ENCODE peak calls at places on chromosomes 11 and 22, in ten cellular contexts. W, C, S, Q, U, E, O, G, R and J are unnamed samples. For H3K4me1, the result is how much of the 10 kb centered on the place peaks cover.

GRCh38 chr11:1891831-1892115 is at the start of gene PRR33:
- DNase-seq in W (no peak), C (no peak), S (no peak), Q (no peak), U (no peak), E (no peak), O (no peak), G (no peak), R (no peak), J (no peak)

GRCh38 chr11:134759855-134760254 is 347.8 kb upstream of the B3GAT1 start:
- DNase-seq in W (no peak), C (no peak), S (no peak), Q (no peak), U (no peak), E (no peak), O (no peak), G (no peak), R (no peak), J (no peak)

GRCh38 chr22:30556388-30556787 is 9.8 kb upstream of the SEC14L6 start:
- DNase-seq in W (no peak), C (no peak), S (no peak), Q (no peak), U (no peak), E (no peak), O (no peak), G (no peak), R (no peak), J (no peak)

GRCh38 chr22:28029962-28030361 is 110.9 kb upstream of the PITPNB start:
- DNase-seq in W (peak), C (no peak), S (no peak), Q (no peak), U (no peak), E (no peak), O (no peak), G (no peak), R (no peak), J (no peak)

GRCh38 chr11:120562806-120563425 is 51.4 kb downstream of the GRIK4 start:
- DNase-seq in W (no peak), C (no peak), S (no peak), Q (peak), U (no peak), E (no peak), O (no peak), G (no peak), R (peak), J (no peak)

GRCh38 chr11:76656087-76656531 is 14.4 kb downstream of the LRRC32 start:
- DNase-seq in W (peak), C (no peak), S (no peak), Q (peak), U (no peak), E (no peak), O (no peak), G (no peak), R (no peak), J (no peak)

GRCh38 chr11:72352859-72353551 is 81.3 kb downstream of the CLPB start:
- DNase-seq in W (no peak), C (no peak), S (no peak), Q (no peak), U (no peak), E (no peak), O (peak), G (peak), R (peak), J (no peak)

GRCh38 chr22:45896153-45896951 is 80.6 kb downstream of the WNT7B start:
- DNase-seq in W (no peak), C (peak), S (no peak), Q (no peak), U (no peak), E (no peak), O (no peak), G (peak), R (no peak), J (peak)

GRCh38 chr11:10317281-10317755 is 12.4 kb downstream of the ADM start:
- DNase-seq in W (no peak), C (no peak), S (no peak), Q (no peak), U (no peak), E (no peak), O (no peak), G (no peak), R (no peak), J (no peak)

GRCh38 chr11:37657645-37658044 is 1059.6 kb upstream of the RAG2 start:
- DNase-seq in W (no peak), C (no peak), S (no peak), Q (no peak), U (no peak), E (no peak), O (no peak), G (peak), R (peak), J (no peak)

GRCh38 chr11:15775051-15775541 is 581.2 kb downstream of the SOX6 start:
- DNase-seq in W (no peak), C (no peak), S (no peak), Q (no peak), U (no peak), E (no peak), O (no peak), G (no peak), R (peak), J (no peak)

GRCh38 chr11:64799925-64800632 is 2.9 kb downstream of the MAP4K2 start:
- DNase-seq in W (no peak), C (no peak), S (no peak), Q (no peak), U (no peak), E (no peak), O (no peak), G (no peak), R (peak), J (no peak)
- H3K4me1 ChIP-seq in W (under half), C (under half), S (under half), Q (under half), U (under half), E (under half), O (under half), G (under half), R (under half), J (under half)

GRCh38 chr22:20550057-20550817 is 42.8 kb downstream of the MED15 start:
- DNase-seq in W (no peak), C (no peak), S (no peak), Q (peak), U (peak), E (no peak), O (no peak), G (no peak), R (no peak), J (no peak)
- H3K4me3 ChIP-seq in W (no peak), C (no peak), S (peak), Q (no peak), U (no peak), E (no peak), O (no peak), G (no peak), R (peak), J (no peak)

GRCh38 chr22:22424210-22424800 is 84.2 kb downstream of the ZNF280B start:
- DNase-seq in W (no peak), C (no peak), S (no peak), Q (no peak), U (no peak), E (no peak), O (no peak), G (no peak), R (no peak), J (no peak)
- H3K4me1 ChIP-seq in W (under half), C (under half), S (under half), Q (under half), U (under half), E (under half), O (under half), G (under half), R (under half), J (under half)

GRCh38 chr11:65617990-65618751 is 2.6 kb downstream of the PCNX3 start:
- DNase-seq in W (no peak), C (no peak), S (no peak), Q (peak), U (no peak), E (no peak), O (no peak), G (no peak), R (no peak), J (no peak)

GRCh38 chr11:65615950-65616574 is 486 bp downstream of the PCNX3 start:
- DNase-seq in W (peak), C (peak), S (no peak), Q (peak), U (no peak), E (peak), O (no peak), G (peak), R (no peak), J (no peak)

GRCh38 chr11:65618763-65619162 is 3.2 kb downstream of the PCNX3 start:
- DNase-seq in W (no peak), C (no peak), S (no peak), Q (peak), U (no peak), E (no peak), O (no peak), G (no peak), R (no peak), J (no peak)

GRCh38 chr11:65616575-65617001 is 1.0 kb downstream of the PCNX3 start:
- DNase-seq in W (no peak), C (no peak), S (no peak), Q (peak), U (no peak), E (no peak), O (no peak), G (no peak), R (peak), J (no peak)

GRCh38 chr11:65617136-65617850 is 1.7 kb downstream of the PCNX3 start:
- DNase-seq in W (no peak), C (no peak), S (no peak), Q (peak), U (no peak), E (no peak), O (no peak), G (no peak), R (no peak), J (no peak)
- H3K4me3 ChIP-seq in W (no peak), C (peak), S (peak), Q (no peak), U (peak), E (no peak), O (no peak), G (peak), R (peak), J (no peak)

GRCh38 chr22:36387664-36387913 is 178 bp downstream of the MYH9 start:
- DNase-seq in W (no peak), C (no peak), S (no peak), Q (no peak), U (no peak), E (no peak), O (no peak), G (no peak), R (no peak), J (no peak)

GRCh38 chr22:36387914-36388864 is at the start of gene MYH9:
- DNase-seq in W (peak), C (peak), S (peak), Q (peak), U (peak), E (peak), O (peak), G (peak), R (peak), J (peak)

GRCh38 chr22:36385491-36386350 is 2.0 kb downstream of the MYH9 start:
- DNase-seq in W (peak), C (peak), S (peak), Q (peak), U (no peak), E (peak), O (no peak), G (peak), R (peak), J (peak)

GRCh38 chr22:36386351-36386899 is 1.3 kb downstream of the MYH9 start:
- DNase-seq in W (peak), C (peak), S (no peak), Q (peak), U (peak), E (peak), O (no peak), G (no peak), R (peak), J (no peak)

DNA sequence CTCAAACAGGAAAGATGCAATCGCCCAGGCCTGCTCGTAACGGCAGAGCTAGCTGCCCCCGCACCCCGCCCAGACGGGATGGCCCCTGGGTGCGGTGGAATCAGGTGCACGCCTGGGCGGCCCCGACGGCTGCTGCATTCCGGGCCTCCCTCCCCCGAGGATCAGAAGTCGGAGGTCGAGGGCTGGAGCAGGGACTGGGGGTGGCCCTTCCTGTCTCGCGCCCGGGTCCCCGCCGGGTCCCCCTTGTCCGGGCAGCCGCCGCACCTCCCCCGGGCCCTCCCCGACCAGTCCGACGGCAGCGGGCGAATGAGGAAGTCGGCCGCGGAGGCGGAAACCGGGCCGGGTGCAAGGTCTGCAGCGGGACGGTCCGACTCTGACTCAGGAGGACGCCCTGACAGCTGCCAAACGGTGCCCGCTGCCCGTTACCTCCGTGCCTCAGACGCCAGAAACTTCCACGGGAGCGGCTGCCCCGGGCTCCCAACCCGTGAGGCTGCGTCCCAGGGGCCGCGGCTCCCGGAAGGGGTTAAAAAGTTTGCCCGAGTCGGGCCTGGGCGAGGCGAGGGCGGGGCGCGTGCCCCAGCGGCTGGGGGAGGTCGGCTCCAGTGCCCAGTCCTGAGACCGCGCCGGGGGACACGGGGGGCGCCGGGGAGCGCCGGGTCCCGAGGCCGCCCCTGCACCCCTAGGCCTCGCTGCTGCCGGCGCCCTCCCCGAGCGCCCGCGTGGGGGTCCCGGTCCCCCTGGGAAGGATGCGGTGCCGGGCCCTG is 685 bp downstream of the MYH9 start:
- DNase-seq in W (peak), C (peak), S (no peak), Q (peak), U (peak), E (peak), O (no peak), G (no peak), R (no peak), J (peak)
- H3K4me1 ChIP-seq in W (under half), C (under half), S (under half), Q (under half), U (under half), E (under half), O (under half), G (under half), R (under half), J (under half)

GRCh38 chr11:59559886-59560285 is 48.5 kb downstream of the OR4D9 start:
- DNase-seq in W (no peak), C (no peak), S (no peak), Q (no peak), U (no peak), E (no peak), O (no peak), G (no peak), R (no peak), J (no peak)

GRCh38 chr11:59557940-59558643 is 46.8 kb downstream of the OR4D9 start:
- DNase-seq in W (no peak), C (no peak), S (no peak), Q (no peak), U (no peak), E (no peak), O (no peak), G (no peak), R (no peak), J (no peak)

GRCh38 chr11:59555601-59556114 is 44.3 kb downstream of the OR4D9 start:
- DNase-seq in W (no peak), C (no peak), S (no peak), Q (no peak), U (no peak), E (no peak), O (no peak), G (no peak), R (no peak), J (no peak)

GRCh38 chr11:59556115-59556882 is 45.0 kb downstream of the OR4D9 start:
- DNase-seq in W (no peak), C (peak), S (no peak), Q (peak), U (no peak), E (peak), O (peak), G (peak), R (peak), J (peak)

DNA sequence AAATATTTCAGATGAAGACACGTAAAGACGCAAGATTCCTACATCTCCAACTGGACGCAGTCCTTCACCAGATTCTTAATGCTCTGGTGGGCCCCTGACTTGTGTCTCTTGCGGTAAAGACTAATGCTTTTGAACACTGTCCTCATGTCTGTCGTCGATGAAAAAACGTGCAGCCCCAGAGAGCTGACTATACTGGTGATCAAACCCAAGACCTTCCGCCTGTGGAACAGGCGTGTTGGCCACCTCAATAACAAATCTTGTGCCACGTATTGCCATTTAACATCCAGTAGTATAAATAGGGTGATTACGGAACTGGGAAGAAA is 45.5 kb downstream of the OR4D9 start:
- DNase-seq in W (no peak), C (no peak), S (no peak), Q (no peak), U (no peak), E (no peak), O (no peak), G (no peak), R (peak), J (no peak)
- H3K4me3 ChIP-seq in W (no peak), C (peak), S (peak), Q (peak), U (peak), E (peak), O (peak), G (peak), R (peak), J (no peak)

GRCh38 chr22:23214398-23214797 is 34.1 kb downstream of the BCR start:
- DNase-seq in W (no peak), C (no peak), S (no peak), Q (no peak), U (peak), E (no peak), O (no peak), G (no peak), R (no peak), J (no peak)

GRCh38 chr22:23216331-23217170 is 36.2 kb downstream of the BCR start:
- DNase-seq in W (no peak), C (no peak), S (no peak), Q (no peak), U (no peak), E (no peak), O (no peak), G (no peak), R (no peak), J (no peak)

GRCh38 chr22:23213581-23214341 is 33.5 kb downstream of the BCR start:
- DNase-seq in W (no peak), C (no peak), S (no peak), Q (no peak), U (no peak), E (no peak), O (no peak), G (no peak), R (no peak), J (no peak)

GRCh38 chr22:23217171-23218052 is 37.1 kb downstream of the BCR start:
- DNase-seq in W (no peak), C (no peak), S (no peak), Q (no peak), U (no peak), E (no peak), O (no peak), G (no peak), R (peak), J (no peak)

DNA sequence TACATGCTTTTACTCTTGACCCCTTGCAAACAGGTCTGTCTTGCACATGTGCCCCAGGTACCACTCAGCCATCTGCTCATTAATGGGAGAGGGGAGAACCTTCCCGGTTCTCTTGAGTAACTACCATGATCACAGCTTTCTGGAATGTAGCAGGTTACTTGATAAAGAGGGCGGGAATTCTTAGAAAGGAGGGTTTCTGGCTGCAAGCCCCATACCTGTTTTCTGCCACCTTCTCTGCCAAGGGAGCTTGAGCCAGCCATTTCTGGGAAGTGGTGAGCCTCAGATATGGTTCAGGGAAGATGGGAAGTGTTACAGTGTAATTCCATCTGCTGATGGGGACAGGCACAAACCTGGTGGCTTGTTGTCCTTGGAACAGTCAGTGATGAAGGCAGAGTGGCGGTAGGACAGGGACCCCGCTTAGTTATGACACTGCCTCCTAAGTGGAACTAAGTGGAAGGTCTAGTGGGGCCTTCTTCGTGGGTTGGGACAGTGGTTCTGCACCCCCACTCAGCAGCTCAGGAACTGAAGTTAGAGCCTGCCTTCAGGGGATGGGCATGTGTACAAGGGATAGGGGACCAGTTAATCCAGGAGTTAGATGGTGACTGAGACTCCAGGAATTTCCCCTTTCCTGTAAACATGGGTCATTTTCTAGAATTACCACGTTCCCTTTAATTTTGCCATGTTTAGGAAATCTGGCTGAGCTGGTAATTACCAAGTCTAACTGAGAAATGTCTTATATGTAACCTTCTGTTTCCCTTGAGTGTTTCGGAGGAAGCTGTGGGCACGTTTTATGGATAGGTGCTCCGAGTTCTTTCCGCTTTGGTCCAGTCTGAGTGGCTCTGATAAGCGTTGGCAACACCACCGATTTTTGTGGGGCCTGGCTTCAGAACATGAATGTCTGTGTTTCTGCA is 35.2 kb downstream of the BCR start:
- DNase-seq in W (no peak), C (no peak), S (no peak), Q (no peak), U (no peak), E (no peak), O (no peak), G (peak), R (no peak), J (peak)
- H3K4me1 ChIP-seq in W (under half), C (under half), S (half or more), Q (half or more), U (half or more), E (under half), O (under half), G (under half), R (under half), J (under half)

DNA sequence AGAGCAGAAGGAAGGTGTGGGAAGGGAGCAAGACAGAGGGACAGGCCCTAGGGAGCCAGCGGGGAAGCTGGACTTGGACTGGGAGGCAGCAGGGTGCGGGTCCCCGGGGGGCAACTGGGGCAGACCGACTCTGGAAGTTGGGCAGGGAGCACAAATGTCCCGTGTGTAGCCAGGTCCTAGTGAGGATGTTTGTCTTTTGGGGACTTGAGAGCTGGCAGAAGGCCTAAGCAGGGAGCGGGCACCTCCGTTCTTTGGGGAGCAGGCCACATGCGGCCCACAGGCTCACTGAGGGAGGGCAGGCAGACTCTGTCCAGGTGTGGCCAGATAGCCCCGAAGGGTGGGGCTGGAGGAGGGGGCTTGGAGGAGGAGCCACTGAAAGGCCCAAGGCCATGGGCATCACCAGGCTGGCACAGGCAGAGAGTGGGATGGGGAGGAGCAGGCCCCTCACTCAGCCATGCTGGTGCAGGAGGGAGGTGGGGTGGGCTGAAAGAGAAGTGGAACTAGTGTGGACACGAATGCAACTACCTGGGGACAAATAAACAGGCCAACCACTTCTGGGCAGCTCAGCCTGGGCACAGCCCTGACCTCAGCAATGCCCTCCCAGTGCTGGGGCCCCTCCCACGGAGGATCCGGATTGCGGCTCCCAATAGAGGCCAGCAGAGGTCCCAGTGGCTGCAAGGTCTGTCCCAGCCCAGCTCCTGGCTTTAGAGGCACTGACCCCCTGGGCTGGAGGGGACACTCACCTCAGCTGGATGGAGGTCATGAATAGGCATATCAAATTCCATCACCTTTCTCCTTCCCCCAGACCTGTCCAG is 1.3 kb upstream of the SCARF2 start:
- DNase-seq in W (no peak), C (no peak), S (no peak), Q (peak), U (peak), E (no peak), O (no peak), G (no peak), R (peak), J (no peak)
- H3K4me3 ChIP-seq in W (no peak), C (peak), S (peak), Q (peak), U (peak), E (no peak), O (peak), G (no peak), R (peak), J (no peak)